ENCODE peak calls at places on chromosomes 12 and 14, in seven cellular contexts. One of them, this sample, is unnamed.

GRCh38 chr14:50010752-50011151 is 105.6 kb downstream of the VCPKMT start:
- DNase-seq in cerebellar cortex: no peak
- DNase-seq in HEK293T: no peak
- DNase-seq in hippocampal formation: no peak
- DNase-seq in omental fat pad: no peak
- DNase-seq in HuH-7: no peak
- DNase-seq in HT1080: no peak
- DNase-seq in this sample: no peak

GRCh38 chr12:40137252-40137651 is 31.4 kb upstream of the SLC2A13 start:
- DNase-seq in cerebellar cortex: no peak
- DNase-seq in HEK293T: no peak
- DNase-seq in hippocampal formation: no peak
- DNase-seq in omental fat pad: no peak
- DNase-seq in HuH-7: no peak
- DNase-seq in HT1080: peak
- DNase-seq in this sample: no peak

GRCh38 chr12:110199360-110200123 is 75.4 kb downstream of the IFT81 start:
- DNase-seq in cerebellar cortex: no peak
- DNase-seq in HEK293T: no peak
- DNase-seq in hippocampal formation: no peak
- DNase-seq in omental fat pad: no peak
- DNase-seq in HuH-7: no peak
- DNase-seq in HT1080: peak
- DNase-seq in this sample: no peak

GRCh38 chr14:24665440-24665991 is 31.5 kb upstream of the GZMB start:
- DNase-seq in cerebellar cortex: no peak
- DNase-seq in HEK293T: no peak
- DNase-seq in hippocampal formation: no peak
- DNase-seq in omental fat pad: no peak
- DNase-seq in HuH-7: no peak
- DNase-seq in HT1080: no peak
- DNase-seq in this sample: no peak

GRCh38 chr12:76029982-76030377 is 1.6 kb downstream of the PHLDA1 start:
- DNase-seq in cerebellar cortex: peak
- DNase-seq in HEK293T: no peak
- DNase-seq in hippocampal formation: peak
- DNase-seq in omental fat pad: no peak
- DNase-seq in HuH-7: no peak
- DNase-seq in HT1080: peak
- DNase-seq in this sample: no peak

GRCh38 chr14:71243697-71244096 is 336.4 kb downstream of the PCNX1 start:
- DNase-seq in cerebellar cortex: no peak
- DNase-seq in HEK293T: no peak
- DNase-seq in hippocampal formation: no peak
- DNase-seq in omental fat pad: no peak
- DNase-seq in HuH-7: no peak
- DNase-seq in HT1080: no peak
- DNase-seq in this sample: no peak

GRCh38 chr12:17592472-17592871 is 497.5 kb downstream of the RERGL start:
- DNase-seq in cerebellar cortex: no peak
- DNase-seq in HEK293T: no peak
- DNase-seq in hippocampal formation: no peak
- DNase-seq in omental fat pad: no peak
- DNase-seq in HuH-7: no peak
- DNase-seq in HT1080: peak
- DNase-seq in this sample: no peak

GRCh38 chr12:109949089-109949488 is 47.1 kb downstream of the GIT2 start:
- DNase-seq in cerebellar cortex: no peak
- DNase-seq in HEK293T: no peak
- DNase-seq in hippocampal formation: no peak
- DNase-seq in omental fat pad: no peak
- DNase-seq in HuH-7: peak
- DNase-seq in HT1080: no peak
- DNase-seq in this sample: no peak

GRCh38 chr14:82879949-82880535 is 1346.4 kb upstream of the SEL1L start:
- DNase-seq in cerebellar cortex: no peak
- DNase-seq in HEK293T: no peak
- DNase-seq in hippocampal formation: no peak
- DNase-seq in omental fat pad: no peak
- DNase-seq in HuH-7: no peak
- DNase-seq in HT1080: no peak
- DNase-seq in this sample: no peak

GRCh38 chr12:44117368-44117767 is 281.5 kb downstream of the TMEM117 start:
- DNase-seq in cerebellar cortex: no peak
- DNase-seq in HEK293T: no peak
- DNase-seq in hippocampal formation: no peak
- DNase-seq in omental fat pad: no peak
- DNase-seq in HuH-7: no peak
- DNase-seq in HT1080: no peak
- DNase-seq in this sample: no peak

GRCh38 chr12:8837291-8837690 is 14.9 kb downstream of the A2ML1 start:
- DNase-seq in cerebellar cortex: no peak
- DNase-seq in HEK293T: no peak
- DNase-seq in hippocampal formation: no peak
- DNase-seq in omental fat pad: no peak
- DNase-seq in HuH-7: no peak
- DNase-seq in HT1080: no peak
- DNase-seq in this sample: no peak

GRCh38 chr12:90954921-90955320 is at the start of gene CCER1:
- DNase-seq in cerebellar cortex: no peak
- DNase-seq in HEK293T: no peak
- DNase-seq in hippocampal formation: no peak
- DNase-seq in omental fat pad: no peak
- DNase-seq in HuH-7: no peak
- DNase-seq in HT1080: no peak
- DNase-seq in this sample: no peak

GRCh38 chr12:99745895-99746294 is 98.3 kb downstream of the GARIN6 start:
- DNase-seq in cerebellar cortex: peak
- DNase-seq in HEK293T: no peak
- DNase-seq in hippocampal formation: no peak
- DNase-seq in omental fat pad: no peak
- DNase-seq in HuH-7: no peak
- DNase-seq in HT1080: no peak
- DNase-seq in this sample: no peak

GRCh38 chr12:63948211-63948610 is 103.7 kb downstream of the SRGAP1 start:
- DNase-seq in cerebellar cortex: no peak
- DNase-seq in HEK293T: no peak
- DNase-seq in hippocampal formation: no peak
- DNase-seq in omental fat pad: no peak
- DNase-seq in HuH-7: no peak
- DNase-seq in HT1080: no peak
- DNase-seq in this sample: no peak

GRCh38 chr12:75779891-75780501 is 251.6 kb downstream of the PHLDA1 start:
- DNase-seq in cerebellar cortex: no peak
- DNase-seq in HEK293T: peak
- DNase-seq in hippocampal formation: no peak
- DNase-seq in omental fat pad: no peak
- DNase-seq in HuH-7: no peak
- DNase-seq in HT1080: no peak
- DNase-seq in this sample: no peak

GRCh38 chr14:39422243-39422642 is 10.0 kb downstream of the FBXO33 start:
- DNase-seq in cerebellar cortex: no peak
- DNase-seq in HEK293T: no peak
- DNase-seq in hippocampal formation: no peak
- DNase-seq in omental fat pad: no peak
- DNase-seq in HuH-7: no peak
- DNase-seq in HT1080: no peak
- DNase-seq in this sample: no peak

GRCh38 chr14:63394432-63394831 is 75.7 kb upstream of the GPHB5 start:
- DNase-seq in cerebellar cortex: no peak
- DNase-seq in HEK293T: no peak
- DNase-seq in hippocampal formation: no peak
- DNase-seq in omental fat pad: no peak
- DNase-seq in HuH-7: no peak
- DNase-seq in HT1080: no peak
- DNase-seq in this sample: no peak

GRCh38 chr12:53953831-53954693 is 641 bp upstream of the HOXC12 start:
- DNase-seq in cerebellar cortex: no peak
- DNase-seq in HEK293T: no peak
- DNase-seq in hippocampal formation: no peak
- DNase-seq in omental fat pad: no peak
- DNase-seq in HuH-7: no peak
- DNase-seq in HT1080: no peak
- DNase-seq in this sample: no peak